ENCODE peak calls at places on chromosomes 13 and 19, in ten cellular contexts. X, P, T, A, L, J, Z, R, G and U are unnamed samples.

GRCh38 chr13:111043575-111043982 is 71.5 kb upstream of the ARHGEF7 start:
- DNase-seq in R (no peak), J (peak), T (peak), A (no peak), P (no peak), X (peak), Z (peak), L (peak), G (no peak), U (no peak)

GRCh38 chr13:29905845-29906244 is 55.4 kb upstream of the UBL3 start:
- DNase-seq in Z (no peak), P (no peak), T (no peak), L (peak), X (no peak), A (no peak), R (no peak), G (no peak), J (no peak), U (no peak)

GRCh38 chr13:30715837-30716236 is 19.5 kb upstream of the ALOX5AP start:
- DNase-seq in P (no peak), G (no peak), T (no peak), L (no peak), Z (no peak), X (no peak), J (no peak), R (no peak), A (no peak), U (no peak)

GRCh38 chr13:31610270-31610998 is 128.9 kb upstream of the RXFP2 start:
- DNase-seq in T (no peak), G (no peak), Z (no peak), R (no peak), L (no peak), J (no peak), X (no peak), P (no peak), A (no peak), U (no peak)

GRCh38 chr13:51916419-51916818 is 54.6 kb downstream of the CCDC70 start:
- DNase-seq in G (no peak), Z (no peak), P (no peak), T (no peak), A (no peak), X (no peak), L (no peak), J (no peak), R (no peak), U (no peak)

GRCh38 chr13:94389544-94390351 is 89.7 kb downstream of the DCT start:
- DNase-seq in Z (no peak), P (no peak), X (no peak), J (peak), R (no peak), T (no peak), A (no peak), G (peak), L (no peak), U (peak)

GRCh38 chr13:112592181-112592580 is 4.2 kb upstream of the TUBGCP3 start:
- DNase-seq in A (no peak), J (no peak), L (no peak), T (no peak), Z (no peak), P (no peak), R (no peak), X (no peak), G (no peak), U (no peak)

GRCh38 chr19:32692727-32693061 is 1.1 kb downstream of the NUDT19 start:
- DNase-seq in G (no peak), X (no peak), A (no peak), J (no peak), T (no peak), Z (no peak), R (peak), P (no peak), L (no peak), U (no peak)

GRCh38 chr13:114064516-114065140 is 67.8 kb downstream of the RASA3 start:
- DNase-seq in A (no peak), X (peak), Z (peak), J (no peak), R (no peak), G (no peak), T (peak), L (peak), P (peak), U (no peak)

GRCh38 chr13:36862722-36863121 is 43.7 kb downstream of the RFXAP start:
- DNase-seq in G (no peak), P (no peak), J (no peak), T (no peak), Z (no peak), X (no peak), A (no peak), L (no peak), R (no peak), U (no peak)

GRCh38 chr19:16332991-16333624 is 8.5 kb downstream of the KLF2 start:
- DNase-seq in P (no peak), J (no peak), X (no peak), Z (no peak), T (no peak), A (no peak), R (no peak), L (no peak), G (no peak), U (no peak)

GRCh38 chr19:5290336-5291262 is 50.0 kb downstream of the PTPRS start:
- DNase-seq in T (no peak), A (no peak), P (peak), X (no peak), Z (no peak), G (no peak), L (no peak), R (no peak), J (no peak), U (no peak)

GRCh38 chr13:110382229-110382628 is 75.1 kb downstream of the COL4A2 start:
- DNase-seq in R (no peak), J (no peak), X (peak), Z (no peak), A (peak), L (peak), T (no peak), P (no peak), G (no peak), U (no peak)

GRCh38 chr13:52348983-52349780 is 56.8 kb downstream of the THSD1 start:
- DNase-seq in T (peak), G (no peak), R (no peak), Z (no peak), J (peak), P (no peak), X (peak), L (peak), A (no peak), U (no peak)

GRCh38 chr19:4059493-4059880 is 7.2 kb downstream of the ZBTB7A start:
- DNase-seq in Z (no peak), X (no peak), T (no peak), G (no peak), R (peak), P (no peak), L (no peak), J (no peak), A (no peak), U (no peak)

GRCh38 chr13:111302045-111302722 is 18.3 kb upstream of the TEX29 start:
- DNase-seq in L (no peak), Z (no peak), R (no peak), T (no peak), A (no peak), X (no peak), P (no peak), J (no peak), G (no peak), U (no peak)

GRCh38 chr19:4929186-4929585 is 19.9 kb downstream of the UHRF1 start:
- DNase-seq in X (peak), A (peak), Z (peak), L (no peak), R (no peak), P (no peak), G (no peak), J (no peak), T (no peak), U (no peak)

GRCh38 chr19:55372316-55373081 is 2.2 kb upstream of the IL11 start:
- DNase-seq in T (no peak), R (no peak), X (peak), G (no peak), P (no peak), J (no peak), A (no peak), Z (peak), L (no peak), U (no peak)